ENCODE peak calls at places on chromosomes 2 and 18, in ten cellular contexts. Y, L, Z, X, B, I, P, U, V and G are unnamed samples.

GRCh38 chr2:17877811-17878221 is 651 bp upstream of the KCNS3 start:
- DNase-seq in Y (peak), L (no peak), Z (no peak), X (peak), B (no peak), I (no peak), P (peak), U (peak), V (no peak), G (peak)

GRCh38 chr2:9655441-9656269 is 24.9 kb upstream of the YWHAQ start:
- DNase-seq in Y (no peak), L (peak), Z (no peak), X (peak), B (peak), I (no peak), P (no peak), U (no peak), V (no peak), G (no peak)

GRCh38 chr2:240966906-240967680 is 31.3 kb upstream of the SNED1 start:
- DNase-seq in Y (no peak), L (no peak), Z (peak), X (no peak), B (no peak), I (no peak), P (no peak), U (no peak), V (peak), G (peak)

GRCh38 chr2:83784315-83784714 is 674.8 kb downstream of the SUCLG1 start:
- DNase-seq in Y (no peak), L (no peak), Z (no peak), X (no peak), B (no peak), I (no peak), P (no peak), U (no peak), V (no peak), G (no peak)

GRCh38 chr2:10283106-10284062 is 19.3 kb upstream of the HPCAL1 start:
- DNase-seq in Y (no peak), L (peak), Z (no peak), X (peak), B (peak), I (no peak), P (no peak), U (peak), V (peak), G (peak)

GRCh38 chr2:60995376-60995775 is 22.1 kb upstream of the PEX13 start:
- DNase-seq in Y (no peak), L (no peak), Z (no peak), X (no peak), B (no peak), I (no peak), P (no peak), U (no peak), V (no peak), G (no peak)

GRCh38 chr2:38127277-38127676 is 51.3 kb upstream of the CYP1B1 start:
- DNase-seq in Y (no peak), L (no peak), Z (no peak), X (no peak), B (no peak), I (no peak), P (no peak), U (no peak), V (no peak), G (no peak)

GRCh38 chr2:122643725-122644329 is 888.4 kb downstream of the TSN start:
- DNase-seq in Y (no peak), L (peak), Z (no peak), X (peak), B (peak), I (peak), P (no peak), U (peak), V (no peak), G (no peak)

GRCh38 chr2:170087394-170087793 is 90.6 kb upstream of the MYO3B start:
- DNase-seq in Y (no peak), L (no peak), Z (no peak), X (no peak), B (no peak), I (no peak), P (no peak), U (no peak), V (no peak), G (no peak)

GRCh38 chr2:160091381-160091780 is 29.0 kb upstream of the PLA2R1 start:
- DNase-seq in Y (no peak), L (no peak), Z (no peak), X (peak), B (peak), I (no peak), P (no peak), U (no peak), V (no peak), G (no peak)

GRCh38 chr2:109438773-109439191 is 175.0 kb downstream of the SEPTIN10 start:
- DNase-seq in Y (no peak), L (peak), Z (no peak), X (peak), B (peak), I (no peak), P (no peak), U (no peak), V (peak), G (no peak)

GRCh38 chr18:63290456-63291200 is 28.9 kb downstream of the BCL2 start:
- DNase-seq in Y (no peak), L (no peak), Z (no peak), X (no peak), B (no peak), I (no peak), P (peak), U (no peak), V (no peak), G (no peak)

GRCh38 chr2:20576598-20577115 is 74.2 kb downstream of the HS1BP3 start:
- DNase-seq in Y (no peak), L (no peak), Z (no peak), X (no peak), B (peak), I (no peak), P (no peak), U (no peak), V (no peak), G (no peak)

GRCh38 chr2:20578895-20579825 is 71.7 kb downstream of the HS1BP3 start:
- DNase-seq in Y (peak), L (peak), Z (no peak), X (peak), B (peak), I (peak), P (peak), U (no peak), V (peak), G (peak)

GRCh38 chr2:20578266-20578894 is 72.5 kb downstream of the HS1BP3 start:
- DNase-seq in Y (no peak), L (no peak), Z (no peak), X (no peak), B (no peak), I (no peak), P (no peak), U (no peak), V (peak), G (peak)

GRCh38 chr2:20575935-20576597 is 74.8 kb downstream of the HS1BP3 start:
- DNase-seq in Y (no peak), L (no peak), Z (no peak), X (no peak), B (no peak), I (no peak), P (no peak), U (no peak), V (no peak), G (no peak)

GRCh38 chr2:20577495-20578235 is 73.2 kb downstream of the HS1BP3 start:
- DNase-seq in Y (no peak), L (peak), Z (no peak), X (peak), B (peak), I (peak), P (no peak), U (no peak), V (peak), G (no peak)
- TF ChIP-seq CTCF in Y (no peak), L (no peak), Z (no peak), X (no peak), B (no peak), I (no peak), P (no peak), U (no peak), V (no peak), G (no peak)

GRCh38 chr2:44392338-44392943 is 30.7 kb downstream of the CAMKMT start:
- DNase-seq in Y (peak), L (peak), Z (peak), X (peak), B (peak), I (no peak), P (peak), U (peak), V (peak), G (no peak)
- TF ChIP-seq CTCF in Y (peak), L (peak), Z (peak), X (peak), B (peak), I (no peak), P (peak), U (peak), V (peak), G (peak)

DNA sequence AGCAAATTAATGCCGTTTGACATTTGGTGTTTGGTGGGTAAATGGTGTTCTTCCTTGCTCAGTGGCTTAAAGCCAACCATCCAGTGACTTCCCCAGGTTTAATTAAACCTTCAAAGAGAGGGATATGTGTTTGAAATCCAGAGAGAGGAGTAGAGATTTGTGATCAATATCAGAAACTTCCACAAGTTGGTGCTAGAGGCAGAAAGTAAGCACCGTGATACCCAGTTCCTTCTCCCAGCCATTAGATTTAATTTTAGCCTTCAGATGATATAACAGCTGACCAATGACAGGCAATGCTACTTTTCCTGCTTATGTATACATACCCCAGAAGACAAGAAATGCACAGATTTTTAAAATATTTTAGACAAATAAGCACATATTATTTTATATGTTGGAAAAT is 398.5 kb downstream of the CDH2 start:
- DNase-seq in Y (no peak), L (peak), Z (no peak), X (peak), B (peak), I (no peak), P (peak), U (no peak), V (no peak), G (no peak)
- TF ChIP-seq CTCF in Y (no peak), L (peak), Z (peak), X (peak), B (peak), I (no peak), P (peak), U (no peak), V (peak), G (no peak)

DNA sequence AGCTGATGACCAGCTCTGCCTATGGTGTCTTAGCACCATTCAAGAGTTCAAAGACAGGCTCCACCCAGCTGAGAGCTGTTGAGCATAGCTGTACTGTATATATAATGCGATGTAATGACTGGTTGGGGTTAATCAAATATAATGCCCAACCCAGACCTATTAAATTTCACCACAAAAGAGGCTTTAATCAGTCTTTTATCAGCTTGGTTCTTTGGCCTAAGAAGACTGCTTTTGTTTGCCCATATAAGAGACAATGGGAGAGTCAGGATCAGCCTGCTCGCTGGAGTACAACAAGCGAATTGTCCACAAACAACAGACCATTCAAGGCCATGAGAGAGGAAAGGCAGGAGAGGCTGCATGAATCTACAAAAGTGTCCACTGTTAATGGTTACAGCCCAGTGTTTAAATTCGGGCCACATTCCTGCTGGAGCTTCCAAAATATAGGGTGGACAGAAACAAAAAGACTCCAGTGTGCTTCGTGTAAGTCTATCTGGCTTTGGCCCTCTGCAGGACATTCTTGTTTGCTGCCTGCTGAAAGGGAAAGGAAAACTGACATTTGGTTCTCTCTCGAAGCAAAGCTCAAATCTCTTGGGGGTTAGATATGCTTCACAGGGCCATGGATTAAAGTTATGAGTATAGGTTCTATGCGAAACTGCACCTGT is 299.0 kb upstream of the FBXO11 start:
- DNase-seq in Y (no peak), L (peak), Z (no peak), X (peak), B (no peak), I (no peak), P (no peak), U (no peak), V (no peak), G (no peak)
- TF ChIP-seq CTCF in Y (no peak), L (no peak), Z (peak), X (no peak), B (no peak), I (no peak), P (peak), U (no peak), V (no peak), G (no peak)

GRCh38 chr18:5627756-5628511 is 84.1 kb upstream of the EPB41L3 start:
- DNase-seq in Y (no peak), L (no peak), Z (no peak), X (no peak), B (no peak), I (no peak), P (no peak), U (no peak), V (no peak), G (no peak)

GRCh38 chr18:5628512-5629255 is 84.9 kb upstream of the EPB41L3 start:
- DNase-seq in Y (peak), L (peak), Z (peak), X (peak), B (peak), I (no peak), P (peak), U (no peak), V (peak), G (no peak)

GRCh38 chr18:5622905-5623304 is 79.1 kb upstream of the EPB41L3 start:
- DNase-seq in Y (no peak), L (no peak), Z (no peak), X (no peak), B (no peak), I (no peak), P (no peak), U (no peak), V (no peak), G (no peak)

GRCh38 chr18:5625076-5625475 is 81.3 kb upstream of the EPB41L3 start:
- DNase-seq in Y (no peak), L (no peak), Z (no peak), X (no peak), B (no peak), I (no peak), P (no peak), U (no peak), V (no peak), G (no peak)

DNA sequence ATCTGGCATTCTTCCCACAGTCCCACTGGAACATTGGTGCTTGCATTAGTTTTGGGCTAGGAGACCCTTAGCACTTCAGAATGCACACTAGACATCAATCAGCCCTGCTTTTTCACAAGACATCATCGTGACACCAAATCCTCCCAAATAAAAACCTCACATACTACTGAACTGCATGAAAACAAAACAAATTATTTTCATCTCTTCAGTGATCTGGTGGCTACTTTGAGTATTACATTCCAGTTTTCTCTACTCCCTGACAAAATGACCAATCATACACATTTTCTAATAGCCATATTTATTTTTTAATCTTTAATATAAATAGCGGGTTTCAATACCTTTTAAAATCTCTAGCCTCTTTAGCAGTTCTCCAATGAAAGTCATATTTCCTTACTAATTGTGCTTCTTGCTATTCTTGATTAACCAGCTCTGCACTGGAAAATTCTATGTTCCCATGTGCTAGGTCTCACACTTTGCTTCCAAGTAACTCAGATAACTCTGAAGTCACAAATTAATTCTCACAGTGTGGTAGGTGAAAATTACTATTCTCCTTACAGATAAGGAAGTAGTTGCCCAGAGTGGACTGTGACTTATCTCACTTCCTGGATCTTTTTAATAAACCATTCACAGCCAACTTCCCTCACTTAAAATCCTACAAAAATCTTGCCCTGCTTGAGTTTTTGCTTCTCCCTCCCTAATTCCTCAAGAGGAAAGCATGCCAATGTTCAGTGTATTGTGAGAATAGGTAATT is 82.5 kb upstream of the EPB41L3 start:
- DNase-seq in Y (no peak), L (no peak), Z (no peak), X (no peak), B (no peak), I (no peak), P (no peak), U (no peak), V (no peak), G (no peak)
- TF ChIP-seq CTCF in Y (peak), L (no peak), Z (no peak), X (no peak), B (no peak), I (no peak), P (peak), U (no peak), V (no peak), G (no peak)

GRCh38 chr18:1983746-1984515 is 587.4 kb downstream of the METTL4 start:
- DNase-seq in Y (no peak), L (no peak), Z (no peak), X (no peak), B (no peak), I (no peak), P (no peak), U (no peak), V (no peak), G (no peak)
- TF ChIP-seq CTCF in Y (no peak), L (no peak), Z (no peak), X (no peak), B (no peak), I (no peak), P (no peak), U (no peak), V (no peak), G (no peak)

GRCh38 chr2:174774828-174775227 is 10.6 kb upstream of the CHRNA1 start:
- DNase-seq in Y (no peak), L (no peak), Z (no peak), X (no peak), B (no peak), I (no peak), P (no peak), U (no peak), V (no peak), G (no peak)

GRCh38 chr2:174776686-174777085 is 12.4 kb upstream of the CHRNA1 start:
- DNase-seq in Y (no peak), L (no peak), Z (no peak), X (peak), B (no peak), I (no peak), P (no peak), U (no peak), V (no peak), G (no peak)

GRCh38 chr2:174775586-174775985 is 11.3 kb upstream of the CHRNA1 start:
- DNase-seq in Y (peak), L (no peak), Z (no peak), X (peak), B (peak), I (no peak), P (no peak), U (no peak), V (no peak), G (no peak)

GRCh38 chr2:174777334-174777733 is 13.1 kb upstream of the CHRNA1 start:
- DNase-seq in Y (no peak), L (no peak), Z (no peak), X (peak), B (no peak), I (no peak), P (no peak), U (no peak), V (no peak), G (no peak)

DNA sequence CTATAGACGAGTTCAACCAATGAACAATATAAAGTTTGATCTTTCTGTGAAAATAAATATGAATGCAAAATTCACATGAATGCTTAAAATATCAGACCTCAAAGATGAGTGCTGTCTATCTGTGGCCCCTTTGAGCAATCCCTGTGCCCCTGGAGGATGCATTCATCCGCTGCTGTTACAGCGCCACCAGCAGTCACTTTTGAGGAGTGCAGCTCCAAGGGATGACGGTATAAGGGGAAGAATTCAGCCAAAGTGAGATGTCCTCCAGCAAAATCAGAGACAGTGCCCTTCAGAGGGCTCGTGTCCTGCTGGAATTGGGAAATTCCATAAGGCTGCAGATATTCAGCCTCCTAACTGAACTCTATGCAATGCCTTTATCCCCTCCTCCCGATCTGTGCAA is 12.0 kb upstream of the CHRNA1 start:
- DNase-seq in Y (peak), L (no peak), Z (no peak), X (peak), B (no peak), I (no peak), P (no peak), U (no peak), V (no peak), G (no peak)
- TF ChIP-seq CTCF in Y (peak), L (no peak), Z (no peak), X (peak), B (peak), I (no peak), P (peak), U (no peak), V (no peak), G (peak)

GRCh38 chr2:239216251-239216613 is 184.6 kb downstream of the HDAC4 start:
- DNase-seq in Y (no peak), L (no peak), Z (no peak), X (no peak), B (no peak), I (no peak), P (no peak), U (no peak), V (no peak), G (no peak)
- TF ChIP-seq CTCF in Y (no peak), L (no peak), Z (no peak), X (no peak), B (no peak), I (no peak), P (no peak), U (no peak), V (no peak), G (no peak)